ENCODE peak calls at places on chromosome 1, in eight cellular contexts. One of them, this sample, is unnamed.

GRCh38 chr1:153612755-153613331 is at the start of gene S100A16:
- DNase-seq in upper lobe of right lung: peak; percentile 89
- DNase-seq in keratinocyte: no peak
- DNase-seq in aorta: peak; percentile 92
- DNase-seq in lower lobe of right lung: peak; percentile 83
- DNase-seq in heart left ventricle: peak; percentile 75
- DNase-seq in HAP-1: no peak
- DNase-seq in CD8-positive, alpha-beta memory T cell: no peak
- DNase-seq in this sample: peak; percentile 84

GRCh38 chr1:231177226-231177625 is 15.4 kb downstream of the TRIM67 start:
- DNase-seq in upper lobe of right lung: no peak
- DNase-seq in keratinocyte: no peak
- DNase-seq in aorta: no peak
- DNase-seq in lower lobe of right lung: no peak
- DNase-seq in heart left ventricle: no peak
- DNase-seq in HAP-1: no peak
- DNase-seq in CD8-positive, alpha-beta memory T cell: no peak
- DNase-seq in this sample: no peak

GRCh38 chr1:31523012-31523411 is 53.3 kb upstream of the TINAGL1 start:
- DNase-seq in upper lobe of right lung: no peak
- DNase-seq in keratinocyte: no peak
- DNase-seq in aorta: no peak
- DNase-seq in lower lobe of right lung: no peak
- DNase-seq in heart left ventricle: no peak
- DNase-seq in HAP-1: no peak
- DNase-seq in CD8-positive, alpha-beta memory T cell: no peak
- DNase-seq in this sample: no peak

GRCh38 chr1:112701227-112702066 is 5.5 kb downstream of the RHOC start:
- DNase-seq in upper lobe of right lung: no peak
- DNase-seq in keratinocyte: no peak
- DNase-seq in aorta: peak; percentile 66
- DNase-seq in lower lobe of right lung: no peak
- DNase-seq in heart left ventricle: no peak
- DNase-seq in HAP-1: no peak
- DNase-seq in CD8-positive, alpha-beta memory T cell: no peak
- DNase-seq in this sample: peak; percentile 19

GRCh38 chr1:167717351-167717750 is 4.4 kb upstream of the MPZL1 start:
- DNase-seq in upper lobe of right lung: no peak
- DNase-seq in keratinocyte: no peak
- DNase-seq in aorta: no peak
- DNase-seq in lower lobe of right lung: no peak
- DNase-seq in heart left ventricle: no peak
- DNase-seq in HAP-1: no peak
- DNase-seq in CD8-positive, alpha-beta memory T cell: no peak
- DNase-seq in this sample: no peak

GRCh38 chr1:153610334-153611023 is 2.5 kb downstream of the S100A16 start:
- DNase-seq in upper lobe of right lung: no peak
- DNase-seq in keratinocyte: no peak
- DNase-seq in aorta: peak; percentile 75
- DNase-seq in lower lobe of right lung: no peak
- DNase-seq in heart left ventricle: no peak
- DNase-seq in HAP-1: no peak
- DNase-seq in CD8-positive, alpha-beta memory T cell: no peak
- DNase-seq in this sample: no peak

GRCh38 chr1:46488343-46489168 is 1.1 kb upstream of the DMBX1 start:
- DNase-seq in upper lobe of right lung: no peak
- DNase-seq in keratinocyte: no peak
- DNase-seq in aorta: no peak
- DNase-seq in lower lobe of right lung: no peak
- DNase-seq in heart left ventricle: no peak
- DNase-seq in HAP-1: no peak
- DNase-seq in CD8-positive, alpha-beta memory T cell: no peak
- DNase-seq in this sample: no peak

GRCh38 chr1:185574139-185574835 is 159.9 kb upstream of the HMCN1 start:
- DNase-seq in upper lobe of right lung: no peak
- DNase-seq in keratinocyte: no peak
- DNase-seq in aorta: no peak
- DNase-seq in lower lobe of right lung: no peak
- DNase-seq in heart left ventricle: no peak
- DNase-seq in HAP-1: peak; percentile 78
- DNase-seq in CD8-positive, alpha-beta memory T cell: no peak
- DNase-seq in this sample: no peak

GRCh38 chr1:8590696-8591351 is 226.6 kb downstream of the RERE start:
- DNase-seq in upper lobe of right lung: no peak
- DNase-seq in keratinocyte: no peak
- DNase-seq in aorta: no peak
- DNase-seq in lower lobe of right lung: no peak
- DNase-seq in heart left ventricle: no peak
- DNase-seq in HAP-1: no peak
- DNase-seq in CD8-positive, alpha-beta memory T cell: no peak
- DNase-seq in this sample: no peak

GRCh38 chr1:61743716-61744620 is 1.7 kb downstream of the PATJ start:
- DNase-seq in upper lobe of right lung: no peak
- DNase-seq in keratinocyte: no peak
- DNase-seq in aorta: no peak
- DNase-seq in lower lobe of right lung: no peak
- DNase-seq in heart left ventricle: no peak
- DNase-seq in HAP-1: no peak
- DNase-seq in CD8-positive, alpha-beta memory T cell: peak; percentile 8
- DNase-seq in this sample: no peak

GRCh38 chr1:94713472-94714141 is 106.5 kb upstream of the SLC44A3 start:
- DNase-seq in upper lobe of right lung: peak; percentile 92
- DNase-seq in keratinocyte: peak; percentile 66
- DNase-seq in aorta: peak; percentile 80
- DNase-seq in lower lobe of right lung: peak; percentile 91
- DNase-seq in heart left ventricle: peak; percentile 72
- DNase-seq in HAP-1: no peak
- DNase-seq in CD8-positive, alpha-beta memory T cell: no peak
- DNase-seq in this sample: peak; percentile 89

GRCh38 chr1:164726235-164726634 is 167.3 kb downstream of the PBX1 start:
- DNase-seq in upper lobe of right lung: no peak
- DNase-seq in keratinocyte: no peak
- DNase-seq in aorta: no peak
- DNase-seq in lower lobe of right lung: no peak
- DNase-seq in heart left ventricle: no peak
- DNase-seq in HAP-1: no peak
- DNase-seq in CD8-positive, alpha-beta memory T cell: no peak
- DNase-seq in this sample: no peak

GRCh38 chr1:226974544-226975258 is 34.6 kb downstream of the COQ8A start:
- DNase-seq in upper lobe of right lung: no peak
- DNase-seq in keratinocyte: no peak
- DNase-seq in aorta: peak; percentile 90
- DNase-seq in lower lobe of right lung: no peak
- DNase-seq in heart left ventricle: peak; percentile 55
- DNase-seq in HAP-1: no peak
- DNase-seq in CD8-positive, alpha-beta memory T cell: no peak
- DNase-seq in this sample: peak; percentile 76

GRCh38 chr1:160340866-160341265 is 2.2 kb downstream of the COPA start:
- DNase-seq in upper lobe of right lung: no peak
- DNase-seq in keratinocyte: no peak
- DNase-seq in aorta: no peak
- DNase-seq in lower lobe of right lung: no peak
- DNase-seq in heart left ventricle: no peak
- DNase-seq in HAP-1: no peak
- DNase-seq in CD8-positive, alpha-beta memory T cell: no peak
- DNase-seq in this sample: no peak
- H3K27me3 ChIP-seq in upper lobe of right lung: no peaks in the 10 kb centered on the region
- H3K27me3 ChIP-seq in keratinocyte: no peaks in the 10 kb centered on the region
- H3K27me3 ChIP-seq in aorta: no peaks in the 10 kb centered on the region
- H3K27me3 ChIP-seq in lower lobe of right lung: no peaks in the 10 kb centered on the region
- H3K27me3 ChIP-seq in heart left ventricle: no peaks in the 10 kb centered on the region
- H3K27me3 ChIP-seq in HAP-1: no peaks in the 10 kb centered on the region
- H3K27me3 ChIP-seq in CD8-positive, alpha-beta memory T cell: no peaks in the 10 kb centered on the region
- H3K27me3 ChIP-seq in this sample: no peaks in the 10 kb centered on the region

GRCh38 chr1:10724511-10724910 is 71.9 kb downstream of the CASZ1 start:
- DNase-seq in upper lobe of right lung: no peak
- DNase-seq in keratinocyte: no peak
- DNase-seq in aorta: no peak
- DNase-seq in lower lobe of right lung: no peak
- DNase-seq in heart left ventricle: no peak
- DNase-seq in HAP-1: no peak
- DNase-seq in CD8-positive, alpha-beta memory T cell: no peak
- DNase-seq in this sample: no peak

GRCh38 chr1:10726355-10726754 is 70.1 kb downstream of the CASZ1 start:
- DNase-seq in upper lobe of right lung: peak; percentile 84
- DNase-seq in keratinocyte: no peak
- DNase-seq in aorta: peak; percentile 88
- DNase-seq in lower lobe of right lung: peak; percentile 80
- DNase-seq in heart left ventricle: peak; percentile 70
- DNase-seq in HAP-1: no peak
- DNase-seq in CD8-positive, alpha-beta memory T cell: no peak
- DNase-seq in this sample: peak; percentile 72

GRCh38 chr1:10723317-10723716 is 73.1 kb downstream of the CASZ1 start:
- DNase-seq in upper lobe of right lung: no peak
- DNase-seq in keratinocyte: no peak
- DNase-seq in aorta: no peak
- DNase-seq in lower lobe of right lung: no peak
- DNase-seq in heart left ventricle: no peak
- DNase-seq in HAP-1: no peak
- DNase-seq in CD8-positive, alpha-beta memory T cell: no peak
- DNase-seq in this sample: no peak

GRCh38 chr1:10724052-10724494 is 72.4 kb downstream of the CASZ1 start:
- DNase-seq in upper lobe of right lung: peak; percentile 86
- DNase-seq in keratinocyte: no peak
- DNase-seq in aorta: peak; percentile 81
- DNase-seq in lower lobe of right lung: peak; percentile 87
- DNase-seq in heart left ventricle: peak; percentile 72
- DNase-seq in HAP-1: no peak
- DNase-seq in CD8-positive, alpha-beta memory T cell: no peak
- DNase-seq in this sample: peak; percentile 77

DNA sequence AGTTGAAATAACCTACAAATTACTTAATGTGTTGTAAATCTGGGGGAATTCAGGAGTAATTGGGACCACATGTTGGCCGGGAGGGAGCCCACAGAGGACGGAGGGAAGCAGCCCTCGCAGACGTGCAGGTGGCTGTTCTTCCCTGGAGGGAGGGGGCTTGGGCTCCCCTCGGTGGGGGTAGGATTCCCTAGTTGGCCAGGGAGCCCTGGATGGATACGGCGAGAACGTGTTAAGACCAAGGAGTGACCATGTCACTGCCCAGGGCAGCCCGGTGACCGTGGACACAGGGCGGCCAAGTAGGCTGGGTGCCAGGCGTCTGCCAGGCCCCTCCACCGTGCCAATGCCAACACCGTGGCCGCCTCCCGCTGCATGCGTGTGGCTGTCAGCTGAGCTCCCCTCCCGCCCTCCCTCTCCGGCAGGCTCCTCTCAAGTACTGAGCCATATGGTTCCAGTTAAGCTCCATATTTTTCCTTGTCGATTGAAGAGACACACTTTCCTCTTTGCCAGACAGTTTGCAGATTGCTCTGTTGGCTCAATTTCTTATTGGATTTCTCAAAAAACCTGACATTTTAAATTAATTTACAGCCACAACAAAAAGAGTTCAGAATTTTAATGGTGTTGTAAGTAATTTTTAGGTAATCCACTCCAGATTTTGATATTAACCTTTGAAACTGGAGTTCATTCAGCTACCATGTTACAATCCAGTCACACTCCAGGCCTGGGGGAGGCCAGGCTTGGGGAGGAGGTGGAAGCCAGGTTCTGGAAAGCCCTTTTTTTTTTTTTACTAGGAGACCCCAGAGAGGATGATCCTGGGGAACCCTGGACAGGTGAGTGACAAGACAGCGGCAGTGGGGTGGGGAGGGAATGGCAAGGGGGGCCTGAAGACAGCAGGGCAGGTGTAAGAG is 71.2 kb downstream of the CASZ1 start:
- DNase-seq in upper lobe of right lung: peak; percentile 84
- DNase-seq in keratinocyte: no peak
- DNase-seq in aorta: peak; percentile 93
- DNase-seq in lower lobe of right lung: peak; percentile 80
- DNase-seq in heart left ventricle: peak; percentile 76
- DNase-seq in HAP-1: no peak
- DNase-seq in CD8-positive, alpha-beta memory T cell: no peak
- DNase-seq in this sample: peak; percentile 89
- H3K4me3 ChIP-seq in upper lobe of right lung: no peak overlapping the region
- H3K4me3 ChIP-seq in keratinocyte: no peak overlapping the region
- H3K4me3 ChIP-seq in aorta: no peak overlapping the region
- H3K4me3 ChIP-seq in lower lobe of right lung: no peak overlapping the region
- H3K4me3 ChIP-seq in heart left ventricle: no peak overlapping the region
- H3K4me3 ChIP-seq in HAP-1: no peak overlapping the region
- H3K4me3 ChIP-seq in CD8-positive, alpha-beta memory T cell: no peak overlapping the region
- H3K4me3 ChIP-seq in this sample: no peak overlapping the region

DNA sequence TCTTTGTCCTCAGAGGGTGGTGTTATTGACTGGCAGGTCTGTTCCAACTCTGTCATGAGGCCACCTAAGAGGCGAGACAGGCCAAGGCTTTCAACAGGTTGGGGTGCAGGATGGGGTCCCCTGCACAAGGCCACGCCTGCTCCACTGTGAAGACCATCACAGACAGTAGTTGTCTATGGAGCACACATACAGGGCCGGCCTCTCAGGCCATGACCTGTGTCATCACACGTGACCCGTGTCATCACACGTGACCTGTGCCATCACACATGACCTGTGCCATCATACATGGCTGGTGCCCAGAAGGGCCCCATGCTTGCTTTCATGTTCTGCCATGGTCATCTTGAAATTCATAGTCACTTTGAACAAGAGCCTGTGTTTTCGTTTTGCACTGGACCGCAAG is 91.9 kb downstream of the ARHGEF10L start:
- DNase-seq in upper lobe of right lung: no peak
- DNase-seq in keratinocyte: no peak
- DNase-seq in aorta: peak; percentile 76
- DNase-seq in lower lobe of right lung: no peak
- DNase-seq in heart left ventricle: no peak
- DNase-seq in HAP-1: no peak
- DNase-seq in CD8-positive, alpha-beta memory T cell: no peak
- DNase-seq in this sample: no peak
- H3K4me1 ChIP-seq in upper lobe of right lung: peaks cover 5% of the 10 kb centered on the region
- H3K4me1 ChIP-seq in keratinocyte: no peaks in the 10 kb centered on the region
- H3K4me1 ChIP-seq in aorta: no peaks in the 10 kb centered on the region
- H3K4me1 ChIP-seq in lower lobe of right lung: peaks cover 28% of the 10 kb centered on the region
- H3K4me1 ChIP-seq in heart left ventricle: no peaks in the 10 kb centered on the region
- H3K4me1 ChIP-seq in HAP-1: no peaks in the 10 kb centered on the region
- H3K4me1 ChIP-seq in CD8-positive, alpha-beta memory T cell: no peaks in the 10 kb centered on the region
- H3K4me1 ChIP-seq in this sample: peaks cover 96% of the 10 kb centered on the region

GRCh38 chr1:3032970-3033794 is 11.9 kb downstream of the ACTRT2 start:
- DNase-seq in upper lobe of right lung: peak; percentile 21
- DNase-seq in keratinocyte: no peak
- DNase-seq in aorta: peak; percentile 53
- DNase-seq in lower lobe of right lung: no peak
- DNase-seq in heart left ventricle: no peak
- DNase-seq in HAP-1: no peak
- DNase-seq in CD8-positive, alpha-beta memory T cell: peak; percentile 74
- DNase-seq in this sample: peak; percentile 41
- H3K27me3 ChIP-seq in upper lobe of right lung: peaks cover 24% of the 10 kb centered on the region
- H3K27me3 ChIP-seq in keratinocyte: no peaks in the 10 kb centered on the region
- H3K27me3 ChIP-seq in aorta: no peaks in the 10 kb centered on the region
- H3K27me3 ChIP-seq in lower lobe of right lung: peaks cover 38% of the 10 kb centered on the region
- H3K27me3 ChIP-seq in heart left ventricle: peaks cover 4% of the 10 kb centered on the region
- H3K27me3 ChIP-seq in HAP-1: peaks cover 83% of the 10 kb centered on the region
- H3K27me3 ChIP-seq in CD8-positive, alpha-beta memory T cell: no peaks in the 10 kb centered on the region
- H3K27me3 ChIP-seq in this sample: no peaks in the 10 kb centered on the region